ENCODE peak calls at places on chromosomes 3 and 15, in six cellular contexts. One of them, this sample, is unnamed.

GRCh38 chr3:121592856-121593702 is at the start of gene FBXO40:
- DNase-seq in H1: peak
- DNase-seq in mesenchymal stem cell: no peak
- DNase-seq in trophoblast cell: no peak
- DNase-seq in neuronal stem cell: no peak
- DNase-seq in IMR-90: no peak
- DNase-seq in this sample: peak

GRCh38 chr3:42081814-42082473 is 9.2 kb upstream of the TRAK1 start:
- DNase-seq in mesenchymal stem cell: no peak
- DNase-seq in trophoblast cell: no peak
- DNase-seq in neuronal stem cell: no peak
- DNase-seq in IMR-90: no peak
- DNase-seq in H1: no peak
- DNase-seq in this sample: no peak

GRCh38 chr3:185070491-185071335 is 82.1 kb downstream of the C3orf70 start:
- DNase-seq in neuronal stem cell: peak
- DNase-seq in IMR-90: peak
- DNase-seq in trophoblast cell: no peak
- DNase-seq in H1: peak
- DNase-seq in mesenchymal stem cell: peak
- DNase-seq in this sample: peak

GRCh38 chr3:180679178-180680096 is at the start of gene CCDC39:
- DNase-seq in mesenchymal stem cell: peak
- DNase-seq in IMR-90: peak
- DNase-seq in trophoblast cell: peak
- DNase-seq in H1: peak
- DNase-seq in neuronal stem cell: peak
- DNase-seq in this sample: peak

GRCh38 chr3:133717424-133717823 is 28.8 kb upstream of the TF start:
- DNase-seq in IMR-90: no peak
- DNase-seq in trophoblast cell: no peak
- DNase-seq in neuronal stem cell: no peak
- DNase-seq in H1: no peak
- DNase-seq in mesenchymal stem cell: no peak
- DNase-seq in this sample: no peak

GRCh38 chr3:37660782-37661181 is 200.9 kb upstream of the CTDSPL start:
- DNase-seq in trophoblast cell: no peak
- DNase-seq in neuronal stem cell: no peak
- DNase-seq in IMR-90: no peak
- DNase-seq in mesenchymal stem cell: no peak
- DNase-seq in H1: no peak
- DNase-seq in this sample: no peak

GRCh38 chr3:113685124-113685523 is 11.3 kb downstream of the USF3 start:
- DNase-seq in trophoblast cell: peak
- DNase-seq in H1: no peak
- DNase-seq in neuronal stem cell: no peak
- DNase-seq in IMR-90: no peak
- DNase-seq in mesenchymal stem cell: no peak
- DNase-seq in this sample: no peak

GRCh38 chr3:193972816-193973215 is 163.1 kb upstream of the HES1 start:
- DNase-seq in mesenchymal stem cell: no peak
- DNase-seq in IMR-90: no peak
- DNase-seq in trophoblast cell: no peak
- DNase-seq in neuronal stem cell: no peak
- DNase-seq in H1: no peak
- DNase-seq in this sample: no peak

GRCh38 chr3:11307830-11308432 is 35.7 kb downstream of the ATG7 start:
- DNase-seq in mesenchymal stem cell: no peak
- DNase-seq in neuronal stem cell: no peak
- DNase-seq in trophoblast cell: no peak
- DNase-seq in IMR-90: no peak
- DNase-seq in H1: no peak
- DNase-seq in this sample: no peak

GRCh38 chr3:58630710-58631092 is 35.9 kb downstream of the FAM3D start:
- DNase-seq in trophoblast cell: no peak
- DNase-seq in IMR-90: no peak
- DNase-seq in neuronal stem cell: no peak
- DNase-seq in mesenchymal stem cell: no peak
- DNase-seq in H1: no peak
- DNase-seq in this sample: no peak

GRCh38 chr3:75294124-75294523 is 370.0 kb upstream of the FRG2C start:
- DNase-seq in IMR-90: peak
- DNase-seq in mesenchymal stem cell: peak
- DNase-seq in H1: peak
- DNase-seq in neuronal stem cell: peak
- DNase-seq in trophoblast cell: peak
- DNase-seq in this sample: peak

GRCh38 chr15:65981837-65982696 is 112.8 kb downstream of the RAB11A start:
- DNase-seq in trophoblast cell: no peak
- DNase-seq in mesenchymal stem cell: no peak
- DNase-seq in neuronal stem cell: peak
- DNase-seq in H1: peak
- DNase-seq in IMR-90: no peak
- DNase-seq in this sample: peak

GRCh38 chr3:149654188-149654601 is 3.6 kb downstream of the WWTR1 start:
- DNase-seq in IMR-90: peak
- DNase-seq in mesenchymal stem cell: peak
- DNase-seq in trophoblast cell: peak
- DNase-seq in H1: no peak
- DNase-seq in neuronal stem cell: no peak
- DNase-seq in this sample: no peak

GRCh38 chr3:59555593-59556315 is 505.9 kb upstream of the CFAP20DC start:
- DNase-seq in trophoblast cell: no peak
- DNase-seq in neuronal stem cell: no peak
- DNase-seq in H1: no peak
- DNase-seq in IMR-90: peak
- DNase-seq in mesenchymal stem cell: no peak
- DNase-seq in this sample: no peak

GRCh38 chr3:18572809-18573208 is 147.7 kb upstream of the SATB1 start:
- DNase-seq in IMR-90: no peak
- DNase-seq in H1: no peak
- DNase-seq in neuronal stem cell: no peak
- DNase-seq in mesenchymal stem cell: no peak
- DNase-seq in trophoblast cell: no peak
- DNase-seq in this sample: no peak

GRCh38 chr3:188021502-188022040 is 132.4 kb upstream of the LPP start:
- DNase-seq in trophoblast cell: no peak
- DNase-seq in H1: no peak
- DNase-seq in IMR-90: peak
- DNase-seq in neuronal stem cell: no peak
- DNase-seq in mesenchymal stem cell: peak
- DNase-seq in this sample: no peak

GRCh38 chr3:107574650-107575049 is 51.9 kb downstream of the BBX start:
- DNase-seq in H1: no peak
- DNase-seq in trophoblast cell: peak
- DNase-seq in neuronal stem cell: no peak
- DNase-seq in IMR-90: peak
- DNase-seq in mesenchymal stem cell: peak
- DNase-seq in this sample: no peak

GRCh38 chr15:91385301-91385700 is 285.2 kb downstream of the SV2B start:
- DNase-seq in IMR-90: no peak
- DNase-seq in mesenchymal stem cell: no peak
- DNase-seq in neuronal stem cell: no peak
- DNase-seq in trophoblast cell: no peak
- DNase-seq in H1: no peak
- DNase-seq in this sample: no peak

GRCh38 chr3:40366203-40367162 is 20.5 kb upstream of the ENTPD3 start:
- DNase-seq in H1: no peak
- DNase-seq in IMR-90: peak
- DNase-seq in mesenchymal stem cell: peak
- DNase-seq in neuronal stem cell: no peak
- DNase-seq in trophoblast cell: no peak
- DNase-seq in this sample: no peak

GRCh38 chr15:90582553-90582952 is 52.8 kb downstream of the CRTC3 start:
- DNase-seq in H1: no peak
- DNase-seq in mesenchymal stem cell: no peak
- DNase-seq in trophoblast cell: no peak
- DNase-seq in IMR-90: no peak
- DNase-seq in neuronal stem cell: no peak
- DNase-seq in this sample: no peak

DNA sequence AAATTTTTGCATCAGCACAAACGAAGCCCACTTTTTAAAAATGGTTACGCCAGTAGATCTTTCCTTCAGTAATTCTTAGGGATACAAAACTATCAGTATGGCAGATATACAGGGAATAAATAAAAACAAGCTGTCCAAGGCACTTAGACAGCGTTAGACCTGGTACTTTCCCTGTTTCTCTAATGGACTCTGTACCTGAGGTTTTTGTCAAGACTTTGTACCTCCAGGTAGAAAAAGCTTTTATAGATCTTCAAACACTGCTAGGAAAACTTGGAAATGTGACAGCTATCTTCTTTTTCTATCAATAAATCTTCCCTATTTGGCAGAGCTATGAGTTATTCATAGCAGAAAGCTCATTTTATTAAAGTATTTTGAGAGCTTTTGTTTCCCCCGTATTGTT is 477.8 kb downstream of the MAGI1 start:
- DNase-seq in neuronal stem cell: no peak
- DNase-seq in H1: no peak
- DNase-seq in trophoblast cell: no peak
- DNase-seq in IMR-90: no peak
- DNase-seq in mesenchymal stem cell: no peak
- DNase-seq in this sample: no peak
- H3K14ac ChIP-seq in neuronal stem cell: no peak
- H3K14ac ChIP-seq in H1: no peak
- H3K14ac ChIP-seq in trophoblast cell: no peak
- H3K14ac ChIP-seq in IMR-90: no peak
- H3K14ac ChIP-seq in mesenchymal stem cell: no peak
- H3K14ac ChIP-seq in this sample: no peak

GRCh38 chr3:126476976-126477330 is 1.3 kb upstream of the ZXDC start:
- DNase-seq in mesenchymal stem cell: no peak
- DNase-seq in IMR-90: no peak
- DNase-seq in neuronal stem cell: no peak
- DNase-seq in trophoblast cell: no peak
- DNase-seq in H1: no peak
- DNase-seq in this sample: peak

GRCh38 chr3:126475411-126476114 is at the start of gene ZXDC:
- DNase-seq in H1: peak
- DNase-seq in mesenchymal stem cell: peak
- DNase-seq in IMR-90: peak
- DNase-seq in trophoblast cell: peak
- DNase-seq in neuronal stem cell: peak
- DNase-seq in this sample: peak

GRCh38 chr3:126478581-126479310 is 3.1 kb upstream of the ZXDC start:
- DNase-seq in IMR-90: no peak
- DNase-seq in trophoblast cell: no peak
- DNase-seq in H1: no peak
- DNase-seq in neuronal stem cell: no peak
- DNase-seq in mesenchymal stem cell: no peak
- DNase-seq in this sample: no peak

GRCh38 chr3:126474498-126475410 is 937 bp downstream of the ZXDC start:
- DNase-seq in H1: peak
- DNase-seq in neuronal stem cell: peak
- DNase-seq in IMR-90: peak
- DNase-seq in trophoblast cell: peak
- DNase-seq in mesenchymal stem cell: peak
- DNase-seq in this sample: no peak

DNA sequence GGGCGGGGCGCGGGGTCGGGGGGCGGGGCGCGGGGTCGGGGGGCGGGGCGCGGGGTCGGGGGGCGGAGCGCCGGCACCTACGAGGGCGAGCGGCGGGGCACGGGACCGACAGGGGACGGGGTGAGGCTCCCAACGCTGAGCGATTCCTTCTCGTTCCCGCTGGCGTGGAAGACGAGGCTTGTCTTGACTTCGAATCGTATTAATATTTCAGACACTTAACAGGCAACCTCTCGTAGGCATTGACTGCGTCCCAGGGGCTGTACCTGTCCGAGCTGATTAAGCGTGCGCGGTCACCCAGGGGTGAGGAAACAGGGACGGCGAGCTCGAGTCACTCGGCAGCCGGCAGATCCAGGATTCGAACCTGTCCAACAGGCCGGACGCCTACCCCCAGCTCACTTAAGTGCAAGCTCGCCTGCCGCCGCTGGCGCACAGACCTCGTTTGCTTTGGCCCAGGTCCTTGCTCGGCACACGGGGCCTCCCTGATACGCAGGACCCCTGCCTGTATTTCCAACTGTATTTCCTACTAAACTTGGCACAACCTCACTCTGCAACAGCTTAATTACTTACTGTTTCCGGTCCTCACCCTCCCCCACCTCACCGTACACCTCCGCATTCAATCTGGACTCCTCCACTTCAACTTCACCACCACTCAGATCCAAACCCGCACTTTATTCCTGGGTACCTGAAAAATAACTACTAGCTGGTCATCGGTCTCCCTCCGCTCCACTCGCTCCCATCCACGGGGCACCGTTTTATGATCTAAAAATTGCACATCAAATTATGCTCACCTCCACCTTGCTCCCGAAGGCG is 680 bp upstream of the ZXDC start:
- DNase-seq in mesenchymal stem cell: no peak
- DNase-seq in trophoblast cell: peak
- DNase-seq in neuronal stem cell: peak
- DNase-seq in IMR-90: peak
- DNase-seq in H1: peak
- DNase-seq in this sample: peak
- H3K14ac ChIP-seq in mesenchymal stem cell: peak
- H3K14ac ChIP-seq in trophoblast cell: peak
- H3K14ac ChIP-seq in neuronal stem cell: peak
- H3K14ac ChIP-seq in IMR-90: peak
- H3K14ac ChIP-seq in H1: no peak
- H3K14ac ChIP-seq in this sample: peak

DNA sequence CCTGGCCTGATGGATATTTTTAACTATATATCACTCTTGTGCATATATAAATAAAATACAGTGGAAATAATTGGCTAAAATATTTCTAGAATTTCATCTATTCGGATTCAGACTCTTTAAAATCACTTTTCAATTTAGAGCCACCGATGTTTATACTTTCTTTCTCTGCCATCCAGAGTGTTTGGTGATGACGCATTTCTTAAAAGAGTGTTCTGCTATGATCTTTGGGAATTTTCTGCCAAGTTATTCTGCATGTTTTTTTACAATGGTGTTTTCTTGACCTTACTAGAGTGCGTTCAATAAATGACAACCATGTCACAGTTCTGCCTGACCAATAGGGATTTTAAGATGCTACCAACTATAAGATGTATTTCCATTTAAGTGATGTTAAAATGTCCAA is 30.2 kb downstream of the PPP2R3A start:
- DNase-seq in H1: no peak
- DNase-seq in IMR-90: peak
- DNase-seq in neuronal stem cell: no peak
- DNase-seq in trophoblast cell: no peak
- DNase-seq in mesenchymal stem cell: no peak
- DNase-seq in this sample: no peak
- H3K14ac ChIP-seq in H1: no peak
- H3K14ac ChIP-seq in IMR-90: no peak
- H3K14ac ChIP-seq in neuronal stem cell: no peak
- H3K14ac ChIP-seq in trophoblast cell: no peak
- H3K14ac ChIP-seq in mesenchymal stem cell: no peak
- H3K14ac ChIP-seq in this sample: no peak

DNA sequence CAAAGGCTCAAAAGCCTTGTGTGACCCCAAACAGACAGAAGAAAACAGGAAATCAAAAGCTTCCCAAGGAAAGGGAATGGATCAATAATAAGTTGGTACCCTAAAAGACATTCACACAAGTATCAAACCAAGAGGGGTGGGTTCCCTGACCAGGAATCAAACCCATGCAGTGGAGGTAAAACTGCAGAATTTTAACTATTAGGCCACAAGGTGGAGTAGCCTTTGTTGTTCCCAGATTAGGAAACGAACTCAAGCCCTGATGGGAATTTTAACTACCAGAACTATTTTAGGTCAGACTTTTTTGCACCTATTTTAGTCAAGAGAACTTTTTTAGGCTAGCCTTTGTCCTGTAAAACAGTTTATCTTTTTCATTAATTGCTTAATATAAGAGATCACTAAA is 31.4 kb downstream of the SETMAR start:
- DNase-seq in H1: no peak
- DNase-seq in trophoblast cell: no peak
- DNase-seq in mesenchymal stem cell: no peak
- DNase-seq in neuronal stem cell: no peak
- DNase-seq in IMR-90: no peak
- DNase-seq in this sample: no peak
- H3K14ac ChIP-seq in H1: no peak
- H3K14ac ChIP-seq in trophoblast cell: no peak
- H3K14ac ChIP-seq in mesenchymal stem cell: no peak
- H3K14ac ChIP-seq in neuronal stem cell: no peak
- H3K14ac ChIP-seq in IMR-90: no peak
- H3K14ac ChIP-seq in this sample: no peak